ENCODE peak calls at places on chromosome 12, in seven cellular contexts. X is activated naive CD8-positive, alpha-beta T cell treated with anti-CD3 and anti-CD28 coated beads, Interleukin-2, amount 50 U/mL, for 24 hours; H is ovary; Y is activated naive CD4-positive, alpha-beta T cell treated with anti-CD3 and anti-CD28 coated beads, Interleukin-2, amount 10 ng/mL, durations not matched to agents 7 days and 5 days; O is kidney tubule cell; F is endothelial cell; V is GM04503. E is an unnamed sample.

GRCh38 chr12:124927325-124928094 is 13.1 kb upstream of the UBC start:
- DNase-seq in Y (peak; percentile 93), X (peak; percentile 93), V (peak; percentile 37), F (peak; percentile 87), H (peak; percentile 94), O (peak; percentile 91), E (no peak)

GRCh38 chr12:83573676-83574075 is 887.0 kb downstream of the TMTC2 start:
- DNase-seq in X (no peak), H (no peak), F (no peak), O (peak; percentile 65), Y (no peak), V (peak; percentile 11), E (peak; percentile 1)

GRCh38 chr12:75489613-75490210 is 9.2 kb downstream of the GLIPR1 start:
- DNase-seq in O (peak; percentile 86), Y (no peak), F (no peak), V (no peak), X (no peak), H (no peak), E (no peak)

GRCh38 chr12:182381-182883 is 31.5 kb downstream of the SLC6A12 start:
- DNase-seq in Y (no peak), X (no peak), F (no peak), H (no peak), O (peak; percentile 85), V (peak; percentile 27), E (no peak)

GRCh38 chr12:50529345-50529744 is 24.6 kb downstream of the DIP2B start:
- DNase-seq in H (no peak), V (no peak), Y (no peak), X (no peak), F (no peak), O (peak; percentile 77), E (no peak)

GRCh38 chr12:42666671-42667243 is 77.2 kb upstream of the PRICKLE1 start:
- DNase-seq in X (no peak), F (no peak), Y (no peak), O (no peak), V (no peak), H (no peak), E (no peak)

GRCh38 chr12:12523229-12523628 is 39.4 kb downstream of the DUSP16 start:
- DNase-seq in X (no peak), O (no peak), H (no peak), F (no peak), Y (no peak), V (no peak), E (no peak)

GRCh38 chr12:4421590-4422031 is 24.0 kb downstream of the FGF6 start:
- DNase-seq in V (no peak), X (peak; percentile 10), Y (peak; percentile 35), O (peak; percentile 44), F (peak; percentile 46), H (no peak), E (no peak)

GRCh38 chr12:700061-700460 is 36.8 kb upstream of the NINJ2 start:
- DNase-seq in V (no peak), X (no peak), O (no peak), H (no peak), Y (no peak), F (no peak), E (no peak)

GRCh38 chr12:93868771-93869170 is 191.6 kb downstream of the CRADD start:
- DNase-seq in V (peak; percentile 53), X (no peak), O (no peak), F (no peak), Y (no peak), H (no peak), E (no peak)

GRCh38 chr12:14167005-14167628 is 185.7 kb upstream of the GRIN2B start:
- DNase-seq in O (peak; percentile 61), V (peak; percentile 17), F (peak; percentile 64), X (peak; percentile 28), H (peak; percentile 29), Y (peak; percentile 54), E (no peak)

GRCh38 chr12:71007025-71007424 is 86.5 kb upstream of the PTPRR start:
- DNase-seq in X (no peak), V (no peak), Y (no peak), O (no peak), F (no peak), H (no peak), E (no peak)

GRCh38 chr12:123767613-123768012 is 5.5 kb downstream of the DNAH10 start:
- DNase-seq in V (no peak), Y (peak; percentile 60), O (no peak), F (no peak), X (peak; percentile 22), H (no peak), E (no peak)

GRCh38 chr12:72318341-72318740 is 46.2 kb downstream of the TRHDE start:
- DNase-seq in H (no peak), F (no peak), O (no peak), X (no peak), Y (no peak), V (no peak), E (no peak)

GRCh38 chr12:27645671-27646070 is 50.6 kb upstream of the REP15 start:
- DNase-seq in O (no peak), V (no peak), Y (no peak), H (no peak), F (no peak), X (no peak), E (no peak)

GRCh38 chr12:124869011-124869665 is 5.5 kb upstream of the SCARB1 start:
- DNase-seq in V (no peak), X (no peak), F (no peak), Y (no peak), O (no peak), H (no peak), E (no peak)

GRCh38 chr12:107684990-107685359 is 624 bp upstream of the PWP1 start:
- DNase-seq in X (peak; percentile 33), O (peak; percentile 44), H (no peak), F (no peak), V (no peak), Y (no peak), E (no peak)

GRCh38 chr12:32970465-32971110 is 74.0 kb upstream of the PKP2 start:
- DNase-seq in H (no peak), F (no peak), O (no peak), V (no peak), X (no peak), Y (no peak), E (no peak)

GRCh38 chr12:56190695-56191155 is 1.4 kb upstream of the SMARCC2 start:
- DNase-seq in X (no peak), V (no peak), F (no peak), H (peak; percentile 27), Y (no peak), O (no peak), E (no peak)